ENCODE peak calls at places on chromosomes 1 and 21, in five cellular contexts. T, S, R, M and D are unnamed samples.
A peak's percentile ranks its signal among the peaks of the same experiment; 100 is the strongest.

GRCh38 chr21:25396135-25396711 is 211.1 kb downstream of the MRPL39 start:
- DNase-seq in T (no peak), S (no peak), R (no peak), M (no peak), D (no peak)

GRCh38 chr21:15804247-15804985 is 74.6 kb downstream of the USP25 start:
- DNase-seq in T (no peak), S (no peak), R (no peak), M (no peak), D (no peak)

GRCh38 chr1:220741825-220742224 is 6.3 kb upstream of the MTARC2 start:
- DNase-seq in T (no peak), S (no peak), R (no peak), M (no peak), D (no peak)

GRCh38 chr1:81430955-81431646 is 369.6 kb upstream of the ADGRL2 start:
- DNase-seq in T (no peak), S (no peak), R (no peak), M (no peak), D (no peak)

GRCh38 chr1:157157481-157158190 is 19.4 kb upstream of the ETV3 start:
- DNase-seq in T (no peak), S (no peak), R (no peak), M (no peak), D (no peak)

GRCh38 chr1:24233684-24234600 is 46.9 kb upstream of the IFNLR1 start:
- DNase-seq in T (no peak), S (no peak), R (no peak), M (no peak), D (no peak)

GRCh38 chr21:38352536-38353219 is 95.9 kb downstream of the KCNJ15 start:
- DNase-seq in T (peak; percentile 59), S (peak; percentile 30), R (peak; percentile 48), M (no peak), D (peak; percentile 25)

GRCh38 chr1:234701737-234702341 is 91.9 kb upstream of the IRF2BP2 start:
- DNase-seq in T (no peak), S (no peak), R (no peak), M (no peak), D (peak; percentile 37)

GRCh38 chr1:31952825-31953220 is 14.7 kb upstream of the PTP4A2 start:
- DNase-seq in T (no peak), S (no peak), R (no peak), M (no peak), D (no peak)

GRCh38 chr1:94396356-94396755 is 21.8 kb upstream of the ABCD3 start:
- DNase-seq in T (no peak), S (no peak), R (no peak), M (no peak), D (no peak)

GRCh38 chr1:36160949-36161485 is 5.1 kb downstream of the MAP7D1 start:
- DNase-seq in T (peak; percentile 65), S (peak; percentile 57), R (no peak), M (no peak), D (peak; percentile 66)

GRCh38 chr1:42172394-42173133 is 8.0 kb upstream of the GUCA2A start:
- DNase-seq in T (peak; percentile 69), S (peak; percentile 55), R (no peak), M (no peak), D (peak; percentile 64)

GRCh38 chr1:119253366-119253765 is 112.9 kb upstream of the WARS2 start:
- DNase-seq in T (no peak), S (no peak), R (no peak), M (no peak), D (no peak)

GRCh38 chr1:2948751-2949680 is 72.3 kb upstream of the ACTRT2 start:
- DNase-seq in T (no peak), S (no peak), R (no peak), M (no peak), D (peak; percentile 8)

GRCh38 chr21:33069994-33070811 is at the start of gene OLIG1:
- DNase-seq in T (no peak), S (no peak), R (peak; percentile 44), M (no peak), D (peak; percentile 67)

GRCh38 chr1:55215194-55216021 is at the start of gene USP24:
- DNase-seq in T (peak; percentile 88), S (peak; percentile 53), R (peak; percentile 81), M (no peak), D (peak; percentile 83)

GRCh38 chr1:56376188-56376984 is 203.0 kb downstream of the PLPP3 start:
- DNase-seq in T (peak; percentile 9), S (peak; percentile 68), R (no peak), M (no peak), D (peak; percentile 32)

GRCh38 chr1:39205102-39205780 is 746 bp downstream of the MACF1 start:
- DNase-seq in T (peak; percentile 23), S (no peak), R (no peak), M (no peak), D (peak; percentile 37)

GRCh38 chr1:155856975-155857930 is at the start of gene GON4L:
- DNase-seq in T (peak; percentile 91), S (peak; percentile 84), R (peak; percentile 79), M (peak; percentile 82), D (peak; percentile 89)

GRCh38 chr21:15468368-15468767 is 261.4 kb upstream of the USP25 start:
- DNase-seq in T (no peak), S (no peak), R (no peak), M (no peak), D (no peak)

GRCh38 chr1:18628511-18628910 is 2.1 kb upstream of the PAX7 start:
- DNase-seq in T (no peak), S (no peak), R (no peak), M (no peak), D (no peak)
- H3K27me3 ChIP-seq in T (peaks cover 100% of the 10 kb centered on the region), S (peaks cover 85% of the 10 kb centered on the region), R (peaks cover 68% of the 10 kb centered on the region), M (peaks cover 29% of the 10 kb centered on the region), D (peaks cover 100% of the 10 kb centered on the region)

GRCh38 chr1:21292991-21293536 is 2.8 kb upstream of the ECE1 start:
- DNase-seq in T (no peak), S (no peak), R (no peak), M (no peak), D (no peak)

GRCh38 chr1:21291184-21291583 is 921 bp upstream of the ECE1 start:
- DNase-seq in T (no peak), S (no peak), R (no peak), M (no peak), D (no peak)

GRCh38 chr1:21290546-21290944 is 282 bp upstream of the ECE1 start:
- DNase-seq in T (no peak), S (no peak), R (no peak), M (no peak), D (no peak)

GRCh38 chr1:21292503-21292990 is 2.3 kb upstream of the ECE1 start:
- DNase-seq in T (no peak), S (no peak), R (no peak), M (no peak), D (no peak)

GRCh38 chr1:21291964-21292363 is 1.7 kb upstream of the ECE1 start:
- DNase-seq in T (no peak), S (no peak), R (no peak), M (no peak), D (no peak)
- H3K4me1 ChIP-seq in T (peaks cover 77% of the 10 kb centered on the region), S (peaks cover 3% of the 10 kb centered on the region), R (peaks cover 20% of the 10 kb centered on the region), M (peaks cover 52% of the 10 kb centered on the region), D (peaks cover 66% of the 10 kb centered on the region)

GRCh38 chr1:18631496-18632217 is 1.0 kb downstream of the PAX7 start:
- DNase-seq in T (no peak), S (no peak), R (no peak), M (no peak), D (no peak)
- H3K27me3 ChIP-seq in T (peaks cover 100% of the 10 kb centered on the region), S (peaks cover 93% of the 10 kb centered on the region), R (peaks cover 86% of the 10 kb centered on the region), M (peaks cover 43% of the 10 kb centered on the region), D (peaks cover 100% of the 10 kb centered on the region)

GRCh38 chr1:68087184-68087583 is 36.8 kb upstream of the DIRAS3 start:
- DNase-seq in T (no peak), S (no peak), R (no peak), M (no peak), D (no peak)
- H3K4me1 ChIP-seq in T (no peaks in the 10 kb centered on the region), S (no peaks in the 10 kb centered on the region), R (no peaks in the 10 kb centered on the region), M (no peaks in the 10 kb centered on the region), D (no peaks in the 10 kb centered on the region)

GRCh38 chr1:231215676-231216385 is 25.2 kb upstream of the GNPAT start:
- DNase-seq in T (no peak), S (no peak), R (no peak), M (no peak), D (no peak)
- H3K27me3 ChIP-seq in T (no peaks in the 10 kb centered on the region), S (no peaks in the 10 kb centered on the region), R (no peaks in the 10 kb centered on the region), M (no peaks in the 10 kb centered on the region), D (peaks cover 53% of the 10 kb centered on the region)

DNA sequence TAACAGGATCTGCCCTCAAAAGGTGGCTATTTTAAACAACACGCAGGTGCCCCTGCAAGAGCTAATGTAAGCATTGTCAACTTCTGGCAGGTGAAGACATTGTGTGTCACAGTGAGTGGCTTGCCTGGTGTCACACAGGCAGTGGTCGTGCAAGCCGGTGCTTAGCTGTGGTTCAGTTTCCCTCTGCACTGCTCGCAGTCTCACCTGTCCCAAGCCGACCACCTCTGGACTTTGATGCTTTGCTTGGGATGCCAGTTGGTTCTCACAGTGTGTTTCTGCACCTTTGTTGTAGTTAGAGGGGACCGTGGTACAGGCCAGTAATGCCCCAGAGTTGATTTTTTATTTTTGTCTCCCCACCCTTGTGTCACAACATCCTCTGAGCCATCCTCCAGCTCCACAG is 85.2 kb downstream of the UCK2 start:
- DNase-seq in T (no peak), S (no peak), R (no peak), M (no peak), D (no peak)
- H3K4me1 ChIP-seq in T (peaks cover 42% of the 10 kb centered on the region), S (no peaks in the 10 kb centered on the region), R (no peaks in the 10 kb centered on the region), M (no peaks in the 10 kb centered on the region), D (peaks cover 19% of the 10 kb centered on the region)

DNA sequence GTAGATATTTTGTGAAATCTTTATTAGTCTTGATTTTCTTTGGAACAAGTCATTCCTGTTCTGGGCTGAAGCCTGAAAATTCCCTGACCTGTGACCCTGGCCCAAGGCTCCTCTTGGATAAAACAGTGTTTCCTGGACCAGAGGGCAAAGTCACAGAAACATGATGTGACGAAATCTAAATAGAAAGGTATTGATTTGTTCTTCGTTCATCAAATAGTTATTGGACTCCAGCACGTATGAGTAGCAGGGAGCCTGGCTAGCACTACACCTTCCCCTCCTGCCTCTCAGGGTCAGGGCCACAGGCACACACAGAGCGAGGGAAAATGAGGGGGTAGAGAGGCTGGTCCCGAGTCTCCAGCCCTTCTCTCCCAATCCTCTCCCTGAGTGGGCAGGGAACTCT is 1.7 kb upstream of the CLDN14 start:
- DNase-seq in T (no peak), S (no peak), R (no peak), M (no peak), D (no peak)
- H3K27me3 ChIP-seq in T (no peaks in the 10 kb centered on the region), S (no peaks in the 10 kb centered on the region), R (no peaks in the 10 kb centered on the region), M (no peaks in the 10 kb centered on the region), D (no peaks in the 10 kb centered on the region)

GRCh38 chr1:159916240-159917051 is 8.9 kb downstream of the TAGLN2 start:
- DNase-seq in T (no peak), S (no peak), R (peak; percentile 63), M (peak; percentile 85), D (no peak)

GRCh38 chr1:159919236-159919865 is 6.0 kb downstream of the TAGLN2 start:
- DNase-seq in T (no peak), S (no peak), R (no peak), M (no peak), D (no peak)

GRCh38 chr1:159918041-159918917 is 7.0 kb downstream of the TAGLN2 start:
- DNase-seq in T (no peak), S (no peak), R (no peak), M (no peak), D (no peak)

GRCh38 chr1:159918918-159919195 is 6.5 kb downstream of the TAGLN2 start:
- DNase-seq in T (no peak), S (no peak), R (no peak), M (no peak), D (no peak)

GRCh38 chr1:159917533-159917932 is 7.8 kb downstream of the TAGLN2 start:
- DNase-seq in T (peak; percentile 38), S (no peak), R (no peak), M (no peak), D (no peak)
- H3K4me1 ChIP-seq in T (peaks cover 75% of the 10 kb centered on the region), S (no peaks in the 10 kb centered on the region), R (peaks cover 23% of the 10 kb centered on the region), M (peaks cover 83% of the 10 kb centered on the region), D (peaks cover 77% of the 10 kb centered on the region)

GRCh38 chr1:202619528-202619927 is 90.7 kb downstream of the SYT2 start:
- DNase-seq in T (no peak), S (no peak), R (no peak), M (no peak), D (no peak)
- H3K27me3 ChIP-seq in T (no peaks in the 10 kb centered on the region), S (no peaks in the 10 kb centered on the region), R (peaks cover 3% of the 10 kb centered on the region), M (no peaks in the 10 kb centered on the region), D (no peaks in the 10 kb centered on the region)